ENCODE peak calls at places on chromosome 2, in eight cellular contexts. D, I, N, B, Y, J, R and C are unnamed samples.

GRCh38 chr2:48343571-48344440 is 186.1 kb upstream of the STON1 start:
- DNase-seq in D (no peak), I (peak; percentile 62), N (no peak), B (peak; percentile 85), Y (peak; percentile 87), J (peak; percentile 93), R (no peak), C (no peak)

GRCh38 chr2:222362336-222362735 is 62.0 kb upstream of the SGPP2 start:
- DNase-seq in D (no peak), I (no peak), N (no peak), B (no peak), Y (no peak), J (no peak), R (no peak), C (no peak)

GRCh38 chr2:57701391-57701791 is 345.2 kb upstream of the VRK2 start:
- DNase-seq in D (no peak), I (no peak), N (no peak), B (peak; percentile 17), Y (no peak), J (peak; percentile 0), R (no peak), C (no peak)

GRCh38 chr2:105179469-105180372 is 61.8 kb upstream of the GPR45 start:
- DNase-seq in D (peak; percentile 18), I (peak; percentile 44), N (peak; percentile 33), B (peak; percentile 75), Y (peak; percentile 51), J (peak; percentile 71), R (no peak), C (no peak)

GRCh38 chr2:218732761-218733158 is 22.1 kb downstream of the TTLL4 start:
- DNase-seq in D (no peak), I (no peak), N (no peak), B (peak; percentile 35), Y (no peak), J (peak; percentile 49), R (no peak), C (no peak)

GRCh38 chr2:85729825-85730510 is 23.8 kb upstream of the ATOH8 start:
- DNase-seq in D (no peak), I (no peak), N (no peak), B (no peak), Y (no peak), J (no peak), R (peak; percentile 18), C (no peak)

GRCh38 chr2:212535963-212536362 is 2.6 kb downstream of the ERBB4 start:
- DNase-seq in D (no peak), I (no peak), N (no peak), B (no peak), Y (no peak), J (no peak), R (no peak), C (no peak)

GRCh38 chr2:163735692-163736432 is at the start of gene FIGN:
- DNase-seq in D (peak; percentile 77), I (peak; percentile 33), N (peak; percentile 84), B (peak; percentile 91), Y (peak; percentile 75), J (peak; percentile 82), R (peak; percentile 78), C (peak; percentile 91)

GRCh38 chr2:109638807-109639206 is 24.6 kb downstream of the SOWAHC start:
- DNase-seq in D (no peak), I (no peak), N (no peak), B (peak; percentile 22), Y (no peak), J (no peak), R (no peak), C (no peak)

GRCh38 chr2:149070681-149071355 is 32.3 kb downstream of the LYPD6B start:
- DNase-seq in D (no peak), I (peak; percentile 41), N (no peak), B (no peak), Y (no peak), J (no peak), R (no peak), C (no peak)

GRCh38 chr2:25337891-25338290 is 3.8 kb downstream of the DNMT3A start:
- DNase-seq in D (no peak), I (no peak), N (no peak), B (no peak), Y (no peak), J (no peak), R (no peak), C (no peak)

GRCh38 chr2:208101716-208102631 is 22.4 kb downstream of the CRYGD start:
- DNase-seq in D (no peak), I (peak; percentile 44), N (no peak), B (peak; percentile 47), Y (peak; percentile 46), J (peak; percentile 18), R (no peak), C (no peak)

GRCh38 chr2:234363011-234363487 is 133.8 kb downstream of the ARL4C start:
- DNase-seq in D (no peak), I (no peak), N (peak; percentile 18), B (peak; percentile 36), Y (peak; percentile 83), J (no peak), R (no peak), C (no peak)

GRCh38 chr2:126419403-126419802 is 236.6 kb upstream of the GYPC start:
- DNase-seq in D (no peak), I (no peak), N (no peak), B (no peak), Y (no peak), J (no peak), R (no peak), C (no peak)

GRCh38 chr2:220847587-220847986 is 724.5 kb downstream of the EPHA4 start:
- DNase-seq in D (no peak), I (no peak), N (no peak), B (peak; percentile 93), Y (no peak), J (peak; percentile 93), R (no peak), C (no peak)

GRCh38 chr2:144660518-144661316 is 140.8 kb upstream of the ZEB2 start:
- DNase-seq in D (no peak), I (no peak), N (no peak), B (peak; percentile 57), Y (no peak), J (peak; percentile 30), R (no peak), C (no peak)

GRCh38 chr2:135985826-135986393 is 484 bp upstream of the DARS1 start:
- DNase-seq in D (no peak), I (no peak), N (no peak), B (no peak), Y (no peak), J (no peak), R (no peak), C (no peak)

GRCh38 chr2:226796840-226797288 is 2.8 kb downstream of the IRS1 start:
- DNase-seq in D (peak; percentile 27), I (no peak), N (no peak), B (peak; percentile 79), Y (no peak), J (peak; percentile 76), R (no peak), C (no peak)

GRCh38 chr2:64636105-64636873 is 17.4 kb downstream of the SERTAD2 start:
- DNase-seq in D (no peak), I (no peak), N (no peak), B (no peak), Y (no peak), J (no peak), R (no peak), C (no peak)

GRCh38 chr2:191285252-191285651 is 40.0 kb downstream of the MYO1B start:
- DNase-seq in D (no peak), I (no peak), N (no peak), B (no peak), Y (no peak), J (no peak), R (no peak), C (no peak)

GRCh38 chr2:100424277-100424875 is 6.9 kb upstream of the CHST10 start:
- DNase-seq in D (no peak), I (no peak), N (no peak), B (no peak), Y (no peak), J (no peak), R (no peak), C (peak; percentile 62)

GRCh38 chr2:145744541-145745386 is 1224.8 kb upstream of the ZEB2 start:
- DNase-seq in D (no peak), I (no peak), N (no peak), B (peak; percentile 92), Y (no peak), J (peak; percentile 95), R (no peak), C (no peak)

GRCh38 chr2:133553251-133553650 is 15.0 kb downstream of the NCKAP5 start:
- DNase-seq in D (no peak), I (no peak), N (no peak), B (no peak), Y (no peak), J (no peak), R (no peak), C (no peak)

DNA sequence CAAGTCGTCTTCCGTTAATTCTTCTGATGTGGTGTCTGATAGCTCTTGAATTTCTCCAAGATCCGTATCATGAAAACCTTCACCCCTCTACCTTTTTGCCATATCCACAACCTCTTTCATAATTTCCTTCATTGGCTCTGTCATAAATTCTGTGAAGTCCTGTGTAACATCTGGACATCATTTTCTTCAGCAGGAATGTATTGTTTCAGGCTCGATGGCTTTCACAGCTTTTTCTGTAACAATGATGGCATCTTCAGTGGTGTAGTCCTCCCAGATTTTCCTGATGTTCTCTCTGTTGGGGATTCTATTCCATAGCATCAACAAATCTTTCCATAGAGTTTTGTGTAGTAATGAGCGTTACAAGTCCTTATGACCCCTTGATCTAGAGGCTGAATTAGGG is 114.2 kb upstream of the EML6 start:
- DNase-seq in D (no peak), I (no peak), N (no peak), B (no peak), Y (no peak), J (no peak), R (no peak), C (no peak)
- H3K27me3 ChIP-seq in D (no peaks in the 10 kb centered on the region), I (no peaks in the 10 kb centered on the region), N (no peaks in the 10 kb centered on the region), B (no peaks in the 10 kb centered on the region), Y (no peaks in the 10 kb centered on the region), J (no peaks in the 10 kb centered on the region), R (no peaks in the 10 kb centered on the region), C (no peaks in the 10 kb centered on the region)

GRCh38 chr2:160803881-160804280 is 310.3 kb upstream of the RBMS1 start:
- DNase-seq in D (no peak), I (no peak), N (no peak), B (no peak), Y (no peak), J (no peak), R (no peak), C (no peak)
- H3K4me3 ChIP-seq in D (no peak overlapping the region), I (no peak overlapping the region), N (no peak overlapping the region), B (no peak overlapping the region), Y (no peak overlapping the region), J (no peak overlapping the region), R (no peak overlapping the region), C (no peak overlapping the region)

DNA sequence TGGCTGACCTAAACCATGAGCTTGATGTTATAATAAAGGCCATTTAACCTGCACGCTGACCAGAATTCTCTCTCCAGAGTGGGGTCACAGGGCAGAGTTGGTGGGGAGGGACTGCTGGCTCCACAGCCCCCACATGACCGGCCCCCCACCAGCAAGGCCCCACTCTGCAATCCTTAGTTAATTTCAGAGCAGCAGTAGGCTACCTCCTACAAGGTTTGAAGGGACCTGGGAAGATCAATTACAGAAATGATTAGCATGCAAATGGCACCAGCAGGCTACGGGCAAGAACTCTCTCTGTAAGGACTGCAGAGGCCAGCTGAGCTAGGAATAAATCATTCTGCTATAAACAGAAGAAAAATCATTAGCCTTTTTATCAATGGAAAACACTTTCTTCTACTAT is 135.3 kb downstream of the C1D start:
- DNase-seq in D (no peak), I (no peak), N (no peak), B (no peak), Y (no peak), J (no peak), R (no peak), C (no peak)
- H3K27me3 ChIP-seq in D (peaks cover 6% of the 10 kb centered on the region), I (peaks cover 2% of the 10 kb centered on the region), N (no peaks in the 10 kb centered on the region), B (no peaks in the 10 kb centered on the region), Y (no peaks in the 10 kb centered on the region), J (peaks cover 5% of the 10 kb centered on the region), R (no peaks in the 10 kb centered on the region), C (no peaks in the 10 kb centered on the region)

GRCh38 chr2:31136732-31137131 is 1.5 kb downstream of the GALNT14 start:
- DNase-seq in D (no peak), I (no peak), N (no peak), B (no peak), Y (no peak), J (no peak), R (no peak), C (peak; percentile 32)
- H3K4me3 ChIP-seq in D (no peak overlapping the region), I (no peak overlapping the region), N (peak overlapping the region; percentile 59), B (peak overlapping the region; percentile 78), Y (no peak overlapping the region), J (no peak overlapping the region), R (no peak overlapping the region), C (peak overlapping the region; percentile 56)